ENCODE peak calls at places on chromosome 7, in seven cellular contexts. One of them, this sample, is unnamed.

GRCh38 chr7:130367088-130367755 is 13.1 kb upstream of the CPA1 start:
- DNase-seq in activated CD8-positive, alpha-beta memory T cell treated with anti-CD3 and anti-CD28 coated beads for 4 hours: no peak
- DNase-seq in retina: no peak
- DNase-seq in stimulated activated CD4-positive, alpha-beta T cell treated with anti-CD3 and anti-CD28 coated beads, Interleukin-4, amount 100 ng/mL, for 1 hour: peak
- DNase-seq in NCI-H1436: peak
- DNase-seq in amygdala: no peak
- DNase-seq in left ventricle myocardium inferior: no peak
- DNase-seq in this sample: no peak

GRCh38 chr7:47950714-47951113 is 2.4 kb upstream of the PKD1L1 start:
- DNase-seq in activated CD8-positive, alpha-beta memory T cell treated with anti-CD3 and anti-CD28 coated beads for 4 hours: no peak
- DNase-seq in retina: no peak
- DNase-seq in stimulated activated CD4-positive, alpha-beta T cell treated with anti-CD3 and anti-CD28 coated beads, Interleukin-4, amount 100 ng/mL, for 1 hour: no peak
- DNase-seq in NCI-H1436: no peak
- DNase-seq in amygdala: no peak
- DNase-seq in left ventricle myocardium inferior: peak
- DNase-seq in this sample: no peak

GRCh38 chr7:106812027-106812643 is 52.9 kb upstream of the PIK3CG start:
- DNase-seq in activated CD8-positive, alpha-beta memory T cell treated with anti-CD3 and anti-CD28 coated beads for 4 hours: no peak
- DNase-seq in retina: no peak
- DNase-seq in stimulated activated CD4-positive, alpha-beta T cell treated with anti-CD3 and anti-CD28 coated beads, Interleukin-4, amount 100 ng/mL, for 1 hour: no peak
- DNase-seq in NCI-H1436: no peak
- DNase-seq in amygdala: peak
- DNase-seq in left ventricle myocardium inferior: peak
- DNase-seq in this sample: peak

GRCh38 chr7:139054101-139054500 is 18.3 kb upstream of the ZC3HAV1L start:
- DNase-seq in activated CD8-positive, alpha-beta memory T cell treated with anti-CD3 and anti-CD28 coated beads for 4 hours: no peak
- DNase-seq in retina: no peak
- DNase-seq in stimulated activated CD4-positive, alpha-beta T cell treated with anti-CD3 and anti-CD28 coated beads, Interleukin-4, amount 100 ng/mL, for 1 hour: no peak
- DNase-seq in NCI-H1436: no peak
- DNase-seq in amygdala: no peak
- DNase-seq in left ventricle myocardium inferior: no peak
- DNase-seq in this sample: no peak

GRCh38 chr7:101159696-101160674 is 5.4 kb downstream of the VGF start:
- DNase-seq in activated CD8-positive, alpha-beta memory T cell treated with anti-CD3 and anti-CD28 coated beads for 4 hours: no peak
- DNase-seq in retina: no peak
- DNase-seq in stimulated activated CD4-positive, alpha-beta T cell treated with anti-CD3 and anti-CD28 coated beads, Interleukin-4, amount 100 ng/mL, for 1 hour: no peak
- DNase-seq in NCI-H1436: no peak
- DNase-seq in amygdala: no peak
- DNase-seq in left ventricle myocardium inferior: no peak
- DNase-seq in this sample: no peak

GRCh38 chr7:28062197-28062988 is 118.2 kb downstream of the JAZF1 start:
- DNase-seq in activated CD8-positive, alpha-beta memory T cell treated with anti-CD3 and anti-CD28 coated beads for 4 hours: no peak
- DNase-seq in retina: peak
- DNase-seq in stimulated activated CD4-positive, alpha-beta T cell treated with anti-CD3 and anti-CD28 coated beads, Interleukin-4, amount 100 ng/mL, for 1 hour: peak
- DNase-seq in NCI-H1436: peak
- DNase-seq in amygdala: peak
- DNase-seq in left ventricle myocardium inferior: peak
- DNase-seq in this sample: no peak

GRCh38 chr7:40151504-40151903 is 16.7 kb downstream of the SUGCT start:
- DNase-seq in activated CD8-positive, alpha-beta memory T cell treated with anti-CD3 and anti-CD28 coated beads for 4 hours: no peak
- DNase-seq in retina: no peak
- DNase-seq in stimulated activated CD4-positive, alpha-beta T cell treated with anti-CD3 and anti-CD28 coated beads, Interleukin-4, amount 100 ng/mL, for 1 hour: no peak
- DNase-seq in NCI-H1436: no peak
- DNase-seq in amygdala: no peak
- DNase-seq in left ventricle myocardium inferior: no peak
- DNase-seq in this sample: no peak

GRCh38 chr7:74398426-74398825 is 55.3 kb upstream of the GTF2IRD1 start:
- DNase-seq in activated CD8-positive, alpha-beta memory T cell treated with anti-CD3 and anti-CD28 coated beads for 4 hours: no peak
- DNase-seq in retina: no peak
- DNase-seq in stimulated activated CD4-positive, alpha-beta T cell treated with anti-CD3 and anti-CD28 coated beads, Interleukin-4, amount 100 ng/mL, for 1 hour: no peak
- DNase-seq in NCI-H1436: no peak
- DNase-seq in amygdala: no peak
- DNase-seq in left ventricle myocardium inferior: no peak
- DNase-seq in this sample: no peak

GRCh38 chr7:45394117-45394708 is 180.0 kb upstream of the ADCY1 start:
- DNase-seq in activated CD8-positive, alpha-beta memory T cell treated with anti-CD3 and anti-CD28 coated beads for 4 hours: no peak
- DNase-seq in retina: no peak
- DNase-seq in stimulated activated CD4-positive, alpha-beta T cell treated with anti-CD3 and anti-CD28 coated beads, Interleukin-4, amount 100 ng/mL, for 1 hour: no peak
- DNase-seq in NCI-H1436: no peak
- DNase-seq in amygdala: no peak
- DNase-seq in left ventricle myocardium inferior: no peak
- DNase-seq in this sample: no peak

This sample was measured in lower leg skin.